ENCODE peak calls at places on chromosomes 3 and 15, in seven cellular contexts. X is OCI-LY7, T is mammary epithelial cell, A is body of pancreas, I is left lung, B is PC-9, Y is cardiac muscle cell. W is an unnamed sample.
A peak's percentile ranks its signal among the peaks of the same experiment; 100 is the strongest.

GRCh38 chr15:101523560-101523940 is 34.0 kb upstream of the PCSK6 start:
- DNase-seq in X (no peak), T (no peak), A (no peak), I (no peak), B (no peak), Y (no peak), W (no peak)

GRCh38 chr3:67415504-67415903 is 238.9 kb downstream of the SUCLG2 start:
- DNase-seq in X (no peak), T (no peak), A (no peak), I (no peak), B (no peak), Y (no peak), W (no peak)

GRCh38 chr15:31811641-31812040 is 218.7 kb upstream of the CHRNA7 start:
- DNase-seq in X (no peak), T (no peak), A (no peak), I (no peak), B (no peak), Y (no peak), W (no peak)

GRCh38 chr3:104977719-104978118 is 389.0 kb upstream of the ALCAM start:
- DNase-seq in X (no peak), T (no peak), A (no peak), I (no peak), B (no peak), Y (no peak), W (no peak)

GRCh38 chr3:34005886-34006285 is 207.5 kb downstream of the PDCD6IP start:
- DNase-seq in X (no peak), T (no peak), A (no peak), I (no peak), B (no peak), Y (no peak), W (no peak)

GRCh38 chr3:72797773-72798543 is 50.3 kb downstream of the SHQ1 start:
- DNase-seq in X (no peak), T (no peak), A (peak; percentile 34), I (no peak), B (no peak), Y (peak; percentile 87), W (peak; percentile 68)

GRCh38 chr3:9649791-9650521 is 651 bp downstream of the MTMR14 start:
- DNase-seq in X (peak; percentile 60), T (no peak), A (no peak), I (no peak), B (no peak), Y (no peak), W (no peak)

GRCh38 chr3:179743913-179744312 is 91.1 kb downstream of the USP13 start:
- DNase-seq in X (no peak), T (no peak), A (no peak), I (no peak), B (no peak), Y (no peak), W (no peak)

GRCh38 chr3:125585595-125586223 is 9.6 kb downstream of the OSBPL11 start:
- DNase-seq in X (peak; percentile 48), T (peak; percentile 37), A (peak; percentile 67), I (no peak), B (peak; percentile 56), Y (peak; percentile 63), W (peak; percentile 72)

GRCh38 chr3:71048948-71049347 is 534.6 kb downstream of the FOXP1 start:
- DNase-seq in X (no peak), T (no peak), A (no peak), I (no peak), B (no peak), Y (no peak), W (no peak)

GRCh38 chr3:99439892-99440291 is 198.5 kb upstream of the COL8A1 start:
- DNase-seq in X (no peak), T (no peak), A (no peak), I (no peak), B (no peak), Y (no peak), W (no peak)

GRCh38 chr3:56787784-56788256 is 13.9 kb downstream of the ARHGEF3 start:
- DNase-seq in X (no peak), T (no peak), A (no peak), I (no peak), B (no peak), Y (no peak), W (no peak)

GRCh38 chr15:27989428-27989827 is 109.7 kb downstream of the OCA2 start:
- DNase-seq in X (no peak), T (no peak), A (no peak), I (no peak), B (no peak), Y (no peak), W (no peak)

GRCh38 chr15:101623367-101624304 is 28.5 kb downstream of the TM2D3 start:
- DNase-seq in X (no peak), T (no peak), A (no peak), I (no peak), B (no peak), Y (no peak), W (no peak)

GRCh38 chr15:89370120-89371077 is 35.8 kb upstream of the POLG start:
- DNase-seq in X (no peak), T (no peak), A (no peak), I (no peak), B (peak; percentile 38), Y (no peak), W (no peak)

DNA sequence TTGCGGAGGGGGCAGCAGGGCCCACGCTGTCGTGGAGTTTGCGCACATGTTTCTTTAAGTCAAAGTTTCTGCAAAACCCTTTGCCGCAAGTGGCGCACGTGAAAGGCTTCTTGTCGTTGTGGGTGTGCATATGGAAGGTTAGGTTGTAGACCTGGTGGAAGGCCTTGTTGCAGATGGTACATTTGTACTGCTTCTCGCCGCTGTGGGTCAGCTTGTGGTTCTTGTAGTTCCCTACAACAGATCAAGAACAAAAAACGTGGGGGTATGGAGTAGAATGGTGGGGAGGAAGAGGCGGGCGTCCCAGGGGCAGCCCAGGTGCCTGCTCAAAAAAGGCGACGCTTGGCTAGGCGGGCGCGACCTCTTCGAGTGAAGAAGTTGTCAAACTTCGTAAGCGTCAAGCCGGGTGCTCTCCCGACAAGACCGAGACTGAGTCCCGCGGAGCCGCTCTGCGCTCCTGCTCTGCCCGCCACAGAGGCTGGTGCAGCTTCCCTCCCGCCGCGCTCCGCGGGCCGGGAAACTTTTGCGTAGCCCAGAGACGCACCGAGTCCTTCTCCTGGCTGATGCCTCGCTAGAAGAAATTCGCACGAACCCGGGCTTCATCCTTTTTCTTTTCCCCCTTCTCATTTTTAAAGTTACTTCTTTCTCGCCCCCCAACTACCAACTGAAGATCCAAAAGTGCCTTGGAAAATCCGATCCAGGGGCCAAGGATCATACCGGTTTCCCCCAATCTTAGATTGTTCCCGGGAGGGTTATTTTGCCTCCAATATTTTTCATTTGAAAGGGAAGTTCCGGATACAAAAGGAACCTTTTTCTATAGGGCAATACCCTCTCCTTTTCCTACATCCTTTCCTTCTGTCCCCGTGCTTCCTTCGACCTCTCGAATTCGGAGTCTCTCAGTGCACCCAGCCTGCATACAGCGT is 3.0 kb downstream of the FEZF2 start:
- DNase-seq in X (no peak), T (no peak), A (no peak), I (peak; percentile 76), B (no peak), Y (peak; percentile 64), W (no peak)
- H3K4me3 ChIP-seq in X (no peak overlapping the region), T (no peak overlapping the region), A (no peak overlapping the region), I (no peak overlapping the region), B (no peak overlapping the region), Y (no peak overlapping the region), W (no peak overlapping the region)

GRCh38 chr15:74464897-74465296 is 3.9 kb upstream of the UBL7 start:
- DNase-seq in X (no peak), T (no peak), A (no peak), I (no peak), B (no peak), Y (no peak), W (no peak)

GRCh38 chr15:74460903-74461846 is at the start of gene UBL7:
- DNase-seq in X (peak; percentile 98), T (peak; percentile 97), A (peak; percentile 96), I (peak; percentile 98), B (peak; percentile 90), Y (peak; percentile 99), W (peak; percentile 99)

GRCh38 chr15:74464216-74464615 is 3.3 kb upstream of the UBL7 start:
- DNase-seq in X (peak; percentile 38), T (no peak), A (no peak), I (no peak), B (no peak), Y (no peak), W (no peak)

GRCh38 chr15:74461847-74462511 is 1.0 kb upstream of the UBL7 start:
- DNase-seq in X (no peak), T (no peak), A (no peak), I (no peak), B (no peak), Y (peak; percentile 26), W (peak; percentile 27)

GRCh38 chr15:74463634-74464033 is 2.7 kb upstream of the UBL7 start:
- DNase-seq in X (no peak), T (no peak), A (no peak), I (no peak), B (no peak), Y (no peak), W (no peak)
- H3K4me3 ChIP-seq in X (no peak overlapping the region), T (no peak overlapping the region), A (no peak overlapping the region), I (no peak overlapping the region), B (no peak overlapping the region), Y (no peak overlapping the region), W (no peak overlapping the region)

GRCh38 chr3:143674100-143674968 is 173.9 kb downstream of the SLC9A9 start:
- DNase-seq in X (peak; percentile 69), T (peak; percentile 59), A (peak; percentile 58), I (peak; percentile 82), B (peak; percentile 44), Y (peak; percentile 78), W (peak; percentile 83)
- H3K4me3 ChIP-seq in X (no peak overlapping the region), T (no peak overlapping the region), A (no peak overlapping the region), I (no peak overlapping the region), B (no peak overlapping the region), Y (no peak overlapping the region), W (no peak overlapping the region)

DNA sequence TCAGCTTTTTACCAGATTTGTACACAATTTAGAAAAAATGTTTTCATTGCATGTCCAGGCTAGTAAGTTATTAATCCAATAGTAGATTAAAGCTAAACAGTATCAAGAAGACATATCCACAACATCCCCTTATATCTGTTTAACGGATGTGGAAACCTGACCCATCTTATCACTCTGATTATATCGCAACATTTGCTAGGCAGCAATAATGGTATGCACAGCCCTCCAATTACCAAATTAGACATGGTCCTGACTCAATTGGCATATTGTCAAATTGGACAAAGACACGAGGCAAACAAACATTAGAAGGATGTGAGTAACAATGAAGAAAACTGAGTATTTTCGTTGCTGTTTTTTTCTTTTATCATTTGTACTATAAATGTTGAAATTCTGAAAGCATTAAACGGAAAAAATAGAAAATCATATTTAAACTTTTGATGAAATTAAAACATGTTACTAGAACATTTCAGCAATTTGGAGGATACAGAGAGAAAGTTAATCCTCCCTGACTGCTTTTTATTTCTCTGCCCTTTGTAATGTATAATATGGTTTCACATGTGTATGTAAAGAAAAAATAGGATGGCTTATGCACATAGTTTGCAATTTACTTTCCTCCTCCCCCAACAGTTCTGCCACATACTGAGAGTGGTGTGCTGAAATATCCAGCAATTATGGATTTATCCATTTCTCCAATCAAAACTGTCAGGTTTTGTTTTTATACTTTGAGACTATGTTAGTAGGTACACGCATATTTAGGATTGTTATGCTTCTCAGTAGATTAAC is 633.7 kb downstream of the ZIC1 start:
- DNase-seq in X (no peak), T (no peak), A (no peak), I (no peak), B (no peak), Y (no peak), W (peak; percentile 89)
- H3K4me3 ChIP-seq in X (no peak overlapping the region), T (no peak overlapping the region), A (no peak overlapping the region), I (no peak overlapping the region), B (no peak overlapping the region), Y (no peak overlapping the region), W (no peak overlapping the region)

W was measured in A673.